ENCODE peak calls at places on chromosomes 4 and X, in four cellular contexts. X is K562, K is Panc1, F is GM12878. C is an unnamed sample.

GRCh38 chr4:27887646-27888045 is 1027.0 kb downstream of the STIM2 start:
- DNase-seq in X (no peak), K (no peak), F (no peak), C (no peak)

GRCh38 chr4:8010618-8011017 is 71.0 kb upstream of the AFAP1 start:
- DNase-seq in X (no peak), K (no peak), F (no peak), C (no peak)

GRCh38 chrX:10579753-10580060 is 40.7 kb downstream of the MID1 start:
- DNase-seq in X (no peak), K (no peak), F (no peak), C (no peak)

GRCh38 chr4:110119880-110120279 is 78.5 kb downstream of the ELOVL6 start:
- DNase-seq in X (no peak), K (no peak), F (no peak), C (no peak)

GRCh38 chr4:99061048-99061447 is 27.5 kb downstream of the ADH5 start:
- DNase-seq in X (no peak), K (no peak), F (no peak), C (no peak)

GRCh38 chr4:28402751-28403150 is 1542.1 kb downstream of the STIM2 start:
- DNase-seq in X (no peak), K (no peak), F (no peak), C (no peak)

GRCh38 chr4:147633113-147633512 is 15.9 kb downstream of the TMEM184C start:
- DNase-seq in X (no peak), K (no peak), F (no peak), C (no peak)

GRCh38 chr4:13534344-13535063 is 9.8 kb downstream of the NKX3-2 start:
- DNase-seq in X (no peak), K (no peak), F (no peak), C (no peak)

GRCh38 chrX:115642895-115643530 is 82.0 kb downstream of the PLS3 start:
- DNase-seq in X (peak; percentile 53), K (no peak), F (peak; percentile 23), C (peak; percentile 12)

GRCh38 chr4:23374280-23374679 is 515.6 kb downstream of the PPARGC1A start:
- DNase-seq in X (no peak), K (no peak), F (no peak), C (no peak)

GRCh38 chrX:136210806-136211205 is 40.4 kb downstream of the MAP7D3 start:
- DNase-seq in X (no peak), K (no peak), F (no peak), C (peak; percentile 41)

GRCh38 chrX:27882695-27883094 is 74.9 kb downstream of the MAGEB10 start:
- DNase-seq in X (no peak), K (no peak), F (no peak), C (no peak)

GRCh38 chr4:79613269-79613995 is 205.4 kb upstream of the GK2 start:
- DNase-seq in X (no peak), K (no peak), F (no peak), C (no peak)

GRCh38 chr4:1221155-1221870 is 27.6 kb downstream of the CTBP1 start:
- DNase-seq in X (no peak), K (no peak), F (no peak), C (no peak)

GRCh38 chrX:115689931-115690330 is 129.0 kb downstream of the PLS3 start:
- DNase-seq in X (no peak), K (no peak), F (no peak), C (no peak)

GRCh38 chr4:3492741-3493719 is 29.9 kb downstream of the DOK7 start:
- DNase-seq in X (no peak), K (no peak), F (no peak), C (no peak)

GRCh38 chrX:2451456-2452316 is 49.1 kb downstream of the DHRSX start:
- DNase-seq in X (peak; percentile 85), K (no peak), F (no peak), C (no peak)

GRCh38 chr4:47213971-47214370 is 182.6 kb downstream of the GABRB1 start:
- DNase-seq in X (no peak), K (peak; percentile 65), F (no peak), C (no peak)

GRCh38 chr4:76782837-76783236 is 115.1 kb downstream of the SOWAHB start:
- DNase-seq in X (no peak), K (no peak), F (no peak), C (no peak)

GRCh38 chr4:64121803-64122202 is 287.4 kb downstream of the TECRL start:
- DNase-seq in X (no peak), K (no peak), F (no peak), C (no peak)

DNA sequence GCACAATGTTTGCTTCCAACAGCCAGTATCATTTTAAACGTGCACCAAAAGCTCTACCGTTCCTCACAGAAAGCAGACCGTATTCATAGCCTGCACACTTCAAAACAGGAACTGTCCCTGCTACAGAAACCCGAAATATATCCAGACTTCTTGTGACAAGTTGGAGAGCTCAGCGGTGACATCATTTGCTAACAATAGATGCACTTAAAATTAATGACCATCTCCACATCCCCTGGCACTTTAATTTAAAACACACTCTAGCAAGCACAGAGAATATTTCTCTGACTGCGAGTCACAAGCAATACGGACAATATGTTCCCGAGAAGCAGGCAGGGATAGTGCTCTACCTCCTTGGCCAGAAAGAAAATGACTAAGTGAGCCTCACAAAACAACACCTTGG is 2.5 kb downstream of the NYX start:
- DNase-seq in X (no peak), K (no peak), F (no peak), C (no peak)
- TF ChIP-seq REST in X (no peak), K (no peak), F (no peak), C (no peak)

DNA sequence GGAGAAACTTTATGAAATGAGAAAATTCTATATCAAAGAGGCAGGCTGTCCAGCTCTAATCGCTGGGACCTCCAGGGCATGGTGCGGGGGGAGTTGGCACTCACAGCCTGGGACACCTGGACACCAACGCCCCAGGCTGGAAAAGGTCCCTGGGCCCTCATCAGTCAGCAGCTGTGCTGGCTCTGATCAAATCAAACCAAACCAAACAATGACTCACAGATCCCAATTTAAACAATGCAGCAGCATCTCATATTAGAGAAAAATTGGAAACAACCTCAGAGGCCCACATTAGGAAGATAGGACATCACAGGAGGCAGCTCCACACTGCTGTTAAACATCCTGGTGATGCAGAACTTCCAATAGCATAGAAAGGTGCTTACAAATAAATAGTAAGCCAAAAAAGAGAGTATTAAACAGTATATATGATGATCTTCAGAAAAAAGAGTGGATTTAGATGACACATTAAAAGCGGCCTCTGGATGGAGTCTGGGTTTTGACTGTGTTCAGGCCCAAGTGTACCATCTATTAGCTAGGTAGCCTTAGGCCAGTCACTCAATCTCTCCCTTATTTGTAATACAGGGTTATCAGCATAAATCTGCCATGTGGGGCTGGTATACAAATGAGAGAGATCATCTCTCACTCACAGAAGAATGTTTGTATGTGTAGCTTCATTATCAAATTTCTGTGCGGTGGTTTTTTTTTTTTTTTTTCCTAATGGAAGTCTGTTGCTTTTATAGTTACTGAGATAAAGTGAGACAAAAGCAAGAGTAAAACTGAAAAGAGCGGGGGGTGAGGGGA is 12.9 kb downstream of the SLC2A9 start:
- DNase-seq in X (no peak), K (no peak), F (no peak), C (no peak)
- H3K27ac ChIP-seq in X (no peak overlapping the region), K (peak overlapping the region; percentile 85), F (peak overlapping the region; percentile 71), C (no peak overlapping the region)

DNA sequence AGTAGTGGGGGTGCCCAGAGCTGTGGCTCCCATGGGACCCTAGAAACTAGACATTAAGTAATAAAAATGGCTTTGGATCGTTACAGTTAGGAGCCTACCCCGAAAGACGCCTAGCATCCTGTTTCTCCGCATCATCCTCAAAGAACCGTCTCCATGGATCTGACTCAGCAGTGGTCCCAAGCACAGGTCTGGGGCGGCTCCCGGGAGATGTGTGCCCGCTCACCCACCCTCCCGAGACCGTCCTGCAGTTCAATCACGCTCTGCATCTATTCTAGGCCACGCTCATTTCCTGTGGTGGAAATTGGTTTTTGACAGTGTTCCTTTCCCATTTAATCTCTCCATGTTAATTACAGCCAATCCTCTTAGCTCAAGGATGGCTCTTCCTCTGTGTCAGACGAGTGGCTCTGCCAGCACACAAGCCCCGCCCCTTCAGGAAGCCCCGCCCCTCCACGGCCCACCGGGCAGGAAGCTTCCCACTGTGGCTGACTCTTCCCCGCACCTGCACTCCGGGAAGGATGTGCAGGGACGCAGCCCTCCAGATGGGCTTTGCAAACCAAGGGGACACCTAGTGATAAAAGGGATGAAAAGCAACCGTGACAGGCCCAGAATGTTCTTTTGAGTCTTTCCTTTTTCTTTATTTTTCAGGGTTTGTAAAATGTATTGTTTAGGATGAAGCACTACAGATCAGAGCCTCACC is 34.5 kb upstream of the HELT start:
- DNase-seq in X (peak; percentile 37), K (no peak), F (peak; percentile 24), C (peak; percentile 61)
- TF ChIP-seq POLR2AphosphoS5 in X (no peak), K (no peak), F (no peak), C (no peak)

DNA sequence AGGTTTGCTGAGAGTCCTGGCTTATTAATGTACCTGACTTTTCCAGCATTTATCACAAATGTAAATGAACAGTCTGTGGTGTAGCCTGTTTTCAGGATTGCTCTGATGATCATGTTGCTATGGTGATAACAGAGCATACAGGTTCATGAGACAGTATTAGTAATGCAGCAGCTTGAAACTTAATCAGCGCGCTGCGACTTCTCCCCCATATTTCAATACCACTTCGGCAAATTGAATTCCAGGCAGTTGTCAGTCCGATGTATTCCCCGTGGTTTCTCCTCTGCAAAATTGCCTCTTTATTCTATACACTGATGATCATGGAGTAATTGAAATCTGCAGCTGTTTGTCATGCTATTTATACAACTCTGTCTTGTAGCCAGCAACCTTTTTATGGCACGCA is 239.3 kb downstream of the C4orf33 start:
- DNase-seq in X (no peak), K (no peak), F (no peak), C (no peak)
- TF ChIP-seq REST in X (no peak), K (no peak), F (no peak), C (no peak)